ENCODE peak calls at places on chromosomes 12 and 14, in ten cellular contexts. One of them, this sample, is unnamed.

GRCh38 chr14:70193396-70193795 is 4.6 kb upstream of the SLC8A3 start:
- DNase-seq in right lobe of liver: no peak
- DNase-seq in brain microvascular endothelial cell: no peak
- DNase-seq in AG04450: no peak
- DNase-seq in AG10803: no peak
- DNase-seq in body of pancreas: no peak
- DNase-seq in astrocyte of the spinal cord: no peak
- DNase-seq in thyroid gland: no peak
- DNase-seq in ovary: no peak
- DNase-seq in dorsolateral prefrontal cortex: no peak
- DNase-seq in this sample: no peak

GRCh38 chr14:85575617-85575898 is 45.6 kb downstream of the FLRT2 start:
- DNase-seq in AG10803: no peak
- DNase-seq in AG04450: no peak
- DNase-seq in brain microvascular endothelial cell: no peak
- DNase-seq in dorsolateral prefrontal cortex: no peak
- DNase-seq in right lobe of liver: no peak
- DNase-seq in thyroid gland: no peak
- DNase-seq in astrocyte of the spinal cord: no peak
- DNase-seq in body of pancreas: no peak
- DNase-seq in ovary: no peak
- DNase-seq in this sample: no peak

GRCh38 chr14:103880334-103880985 is 33.1 kb upstream of the PPP1R13B start:
- DNase-seq in AG04450: no peak
- DNase-seq in body of pancreas: peak
- DNase-seq in brain microvascular endothelial cell: peak
- DNase-seq in astrocyte of the spinal cord: peak
- DNase-seq in ovary: peak
- DNase-seq in thyroid gland: peak
- DNase-seq in dorsolateral prefrontal cortex: peak
- DNase-seq in right lobe of liver: peak
- DNase-seq in AG10803: peak
- DNase-seq in this sample: peak

GRCh38 chr14:21940887-21941855 is 267.6 kb upstream of the OR4E1 start:
- DNase-seq in AG10803: no peak
- DNase-seq in thyroid gland: peak
- DNase-seq in right lobe of liver: no peak
- DNase-seq in AG04450: no peak
- DNase-seq in astrocyte of the spinal cord: peak
- DNase-seq in brain microvascular endothelial cell: no peak
- DNase-seq in body of pancreas: peak
- DNase-seq in ovary: no peak
- DNase-seq in dorsolateral prefrontal cortex: no peak
- DNase-seq in this sample: peak

GRCh38 chr12:29578731-29579130 is 81.2 kb upstream of the OVCH1 start:
- DNase-seq in AG04450: no peak
- DNase-seq in brain microvascular endothelial cell: no peak
- DNase-seq in AG10803: no peak
- DNase-seq in body of pancreas: no peak
- DNase-seq in dorsolateral prefrontal cortex: no peak
- DNase-seq in right lobe of liver: no peak
- DNase-seq in ovary: no peak
- DNase-seq in astrocyte of the spinal cord: no peak
- DNase-seq in thyroid gland: no peak
- DNase-seq in this sample: no peak

GRCh38 chr12:32230607-32230982 is 123.9 kb downstream of the BICD1 start:
- DNase-seq in body of pancreas: no peak
- DNase-seq in brain microvascular endothelial cell: no peak
- DNase-seq in AG10803: no peak
- DNase-seq in dorsolateral prefrontal cortex: no peak
- DNase-seq in right lobe of liver: no peak
- DNase-seq in astrocyte of the spinal cord: no peak
- DNase-seq in AG04450: no peak
- DNase-seq in thyroid gland: no peak
- DNase-seq in ovary: no peak
- DNase-seq in this sample: no peak

GRCh38 chr12:64780531-64781373 is 21.5 kb upstream of the GNS start:
- DNase-seq in astrocyte of the spinal cord: no peak
- DNase-seq in ovary: peak
- DNase-seq in brain microvascular endothelial cell: no peak
- DNase-seq in thyroid gland: peak
- DNase-seq in AG04450: no peak
- DNase-seq in dorsolateral prefrontal cortex: no peak
- DNase-seq in AG10803: no peak
- DNase-seq in body of pancreas: peak
- DNase-seq in right lobe of liver: peak
- DNase-seq in this sample: no peak

GRCh38 chr12:7695159-7695930 is at the start of gene GDF3:
- DNase-seq in AG04450: no peak
- DNase-seq in thyroid gland: peak
- DNase-seq in right lobe of liver: no peak
- DNase-seq in ovary: no peak
- DNase-seq in AG10803: peak
- DNase-seq in astrocyte of the spinal cord: peak
- DNase-seq in dorsolateral prefrontal cortex: no peak
- DNase-seq in brain microvascular endothelial cell: no peak
- DNase-seq in body of pancreas: peak
- DNase-seq in this sample: peak

GRCh38 chr14:106733771-106734170 is 1207.4 kb downstream of the TMEM121 start:
- DNase-seq in thyroid gland: no peak
- DNase-seq in astrocyte of the spinal cord: no peak
- DNase-seq in body of pancreas: no peak
- DNase-seq in AG10803: no peak
- DNase-seq in dorsolateral prefrontal cortex: no peak
- DNase-seq in brain microvascular endothelial cell: no peak
- DNase-seq in ovary: no peak
- DNase-seq in right lobe of liver: no peak
- DNase-seq in AG04450: no peak
- DNase-seq in this sample: no peak

GRCh38 chr14:72545411-72546311 is 348.2 kb downstream of the DPF3 start:
- DNase-seq in thyroid gland: no peak
- DNase-seq in AG04450: no peak
- DNase-seq in brain microvascular endothelial cell: no peak
- DNase-seq in dorsolateral prefrontal cortex: no peak
- DNase-seq in right lobe of liver: peak
- DNase-seq in ovary: no peak
- DNase-seq in body of pancreas: no peak
- DNase-seq in astrocyte of the spinal cord: no peak
- DNase-seq in AG10803: no peak
- DNase-seq in this sample: no peak

GRCh38 chr12:101116911-101117310 is 93.1 kb downstream of the SLC5A8 start:
- DNase-seq in right lobe of liver: no peak
- DNase-seq in body of pancreas: no peak
- DNase-seq in astrocyte of the spinal cord: no peak
- DNase-seq in dorsolateral prefrontal cortex: no peak
- DNase-seq in brain microvascular endothelial cell: no peak
- DNase-seq in AG04450: no peak
- DNase-seq in thyroid gland: peak
- DNase-seq in ovary: no peak
- DNase-seq in AG10803: no peak
- DNase-seq in this sample: no peak

GRCh38 chr12:105427883-105428282 is 97.4 kb downstream of the C12orf75 start:
- DNase-seq in body of pancreas: no peak
- DNase-seq in dorsolateral prefrontal cortex: no peak
- DNase-seq in astrocyte of the spinal cord: peak
- DNase-seq in right lobe of liver: no peak
- DNase-seq in AG10803: peak
- DNase-seq in AG04450: no peak
- DNase-seq in brain microvascular endothelial cell: peak
- DNase-seq in ovary: no peak
- DNase-seq in thyroid gland: no peak
- DNase-seq in this sample: peak

GRCh38 chr12:51217968-51218606 is at the start of gene POU6F1:
- DNase-seq in thyroid gland: peak
- DNase-seq in AG10803: peak
- DNase-seq in astrocyte of the spinal cord: peak
- DNase-seq in ovary: peak
- DNase-seq in body of pancreas: peak
- DNase-seq in brain microvascular endothelial cell: peak
- DNase-seq in right lobe of liver: peak
- DNase-seq in dorsolateral prefrontal cortex: peak
- DNase-seq in AG04450: peak
- DNase-seq in this sample: peak

GRCh38 chr14:41606249-41607118 is at the start of gene LRFN5:
- DNase-seq in body of pancreas: no peak
- DNase-seq in AG10803: peak
- DNase-seq in AG04450: no peak
- DNase-seq in brain microvascular endothelial cell: no peak
- DNase-seq in ovary: peak
- DNase-seq in dorsolateral prefrontal cortex: peak
- DNase-seq in right lobe of liver: no peak
- DNase-seq in astrocyte of the spinal cord: peak
- DNase-seq in thyroid gland: peak
- DNase-seq in this sample: peak

DNA sequence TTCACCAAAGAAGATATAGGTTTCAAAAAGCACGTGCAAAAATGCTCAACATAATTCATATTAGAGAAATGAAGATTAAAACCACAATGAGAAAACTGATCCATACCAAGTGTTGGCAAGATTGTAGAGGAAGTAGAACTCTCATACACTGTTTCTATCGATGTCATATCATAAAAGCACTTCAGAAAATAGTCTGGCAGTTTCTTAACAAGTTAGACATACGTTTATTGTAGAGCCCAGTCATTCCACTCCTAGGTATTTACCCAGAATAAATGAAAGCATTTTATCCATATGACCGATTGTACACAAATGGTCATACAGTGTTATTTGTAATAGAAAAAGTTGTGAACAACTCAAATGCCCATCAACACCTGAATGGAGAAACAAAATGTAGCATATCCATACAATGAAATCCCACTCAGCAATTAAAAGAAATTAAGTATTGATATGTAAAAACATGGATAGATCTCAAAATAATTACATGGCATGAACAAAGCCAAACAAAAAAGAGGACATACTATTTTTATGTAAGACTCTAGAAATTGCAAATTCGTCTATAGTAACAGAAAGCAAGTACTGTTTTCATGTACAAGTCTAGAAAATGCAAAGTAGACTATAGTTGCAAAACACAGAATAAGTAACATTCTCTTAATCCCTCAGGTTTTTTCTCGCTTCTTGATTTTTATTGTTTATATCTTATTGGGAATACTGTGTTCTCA is 41.0 kb downstream of the USP15 start:
- DNase-seq in right lobe of liver: no peak
- DNase-seq in AG04450: no peak
- DNase-seq in ovary: no peak
- DNase-seq in astrocyte of the spinal cord: no peak
- DNase-seq in thyroid gland: no peak
- DNase-seq in brain microvascular endothelial cell: no peak
- DNase-seq in AG10803: no peak
- DNase-seq in body of pancreas: no peak
- DNase-seq in dorsolateral prefrontal cortex: no peak
- DNase-seq in this sample: no peak
- TF ChIP-seq CTCF in right lobe of liver: no peak
- TF ChIP-seq CTCF in AG04450: no peak
- TF ChIP-seq CTCF in ovary: no peak
- TF ChIP-seq CTCF in astrocyte of the spinal cord: no peak
- TF ChIP-seq CTCF in thyroid gland: no peak
- TF ChIP-seq CTCF in brain microvascular endothelial cell: no peak
- TF ChIP-seq CTCF in AG10803: no peak
- TF ChIP-seq CTCF in body of pancreas: no peak
- TF ChIP-seq CTCF in dorsolateral prefrontal cortex: no peak
- TF ChIP-seq CTCF in this sample: no peak

GRCh38 chr12:91194500-91194899 is 11.9 kb upstream of the DCN start:
- DNase-seq in right lobe of liver: no peak
- DNase-seq in AG10803: peak
- DNase-seq in ovary: no peak
- DNase-seq in thyroid gland: no peak
- DNase-seq in brain microvascular endothelial cell: no peak
- DNase-seq in AG04450: no peak
- DNase-seq in astrocyte of the spinal cord: peak
- DNase-seq in dorsolateral prefrontal cortex: no peak
- DNase-seq in body of pancreas: no peak
- DNase-seq in this sample: peak

GRCh38 chr12:91186189-91186588 is 3.6 kb upstream of the DCN start:
- DNase-seq in AG04450: no peak
- DNase-seq in thyroid gland: no peak
- DNase-seq in ovary: no peak
- DNase-seq in right lobe of liver: no peak
- DNase-seq in brain microvascular endothelial cell: no peak
- DNase-seq in astrocyte of the spinal cord: no peak
- DNase-seq in AG10803: no peak
- DNase-seq in dorsolateral prefrontal cortex: no peak
- DNase-seq in body of pancreas: no peak
- DNase-seq in this sample: no peak

GRCh38 chr12:91185437-91185836 is 2.8 kb upstream of the DCN start:
- DNase-seq in brain microvascular endothelial cell: no peak
- DNase-seq in AG04450: no peak
- DNase-seq in body of pancreas: no peak
- DNase-seq in dorsolateral prefrontal cortex: no peak
- DNase-seq in AG10803: no peak
- DNase-seq in astrocyte of the spinal cord: no peak
- DNase-seq in ovary: no peak
- DNase-seq in thyroid gland: no peak
- DNase-seq in right lobe of liver: no peak
- DNase-seq in this sample: no peak

GRCh38 chr12:91191516-91192111 is 9.0 kb upstream of the DCN start:
- DNase-seq in AG04450: no peak
- DNase-seq in right lobe of liver: no peak
- DNase-seq in ovary: no peak
- DNase-seq in brain microvascular endothelial cell: no peak
- DNase-seq in astrocyte of the spinal cord: no peak
- DNase-seq in AG10803: no peak
- DNase-seq in body of pancreas: no peak
- DNase-seq in thyroid gland: peak
- DNase-seq in dorsolateral prefrontal cortex: no peak
- DNase-seq in this sample: no peak

GRCh38 chr12:91189526-91189925 is 6.9 kb upstream of the DCN start:
- DNase-seq in AG04450: no peak
- DNase-seq in astrocyte of the spinal cord: peak
- DNase-seq in dorsolateral prefrontal cortex: no peak
- DNase-seq in body of pancreas: no peak
- DNase-seq in ovary: no peak
- DNase-seq in right lobe of liver: no peak
- DNase-seq in AG10803: peak
- DNase-seq in brain microvascular endothelial cell: no peak
- DNase-seq in thyroid gland: no peak
- DNase-seq in this sample: peak
- H3K4me3 ChIP-seq in AG04450: no peak
- H3K4me3 ChIP-seq in astrocyte of the spinal cord: no peak
- H3K4me3 ChIP-seq in dorsolateral prefrontal cortex: no peak
- H3K4me3 ChIP-seq in body of pancreas: no peak
- H3K4me3 ChIP-seq in ovary: no peak
- H3K4me3 ChIP-seq in right lobe of liver: no peak
- H3K4me3 ChIP-seq in AG10803: no peak
- H3K4me3 ChIP-seq in brain microvascular endothelial cell: no peak
- H3K4me3 ChIP-seq in thyroid gland: no peak
- H3K4me3 ChIP-seq in this sample: no peak

GRCh38 chr12:112524676-112525425 is 106.1 kb downstream of the PTPN11 start:
- DNase-seq in right lobe of liver: no peak
- DNase-seq in astrocyte of the spinal cord: peak
- DNase-seq in ovary: no peak
- DNase-seq in AG04450: no peak
- DNase-seq in body of pancreas: no peak
- DNase-seq in brain microvascular endothelial cell: peak
- DNase-seq in dorsolateral prefrontal cortex: no peak
- DNase-seq in AG10803: peak
- DNase-seq in thyroid gland: no peak
- DNase-seq in this sample: peak
- TF ChIP-seq CTCF in right lobe of liver: no peak
- TF ChIP-seq CTCF in astrocyte of the spinal cord: peak
- TF ChIP-seq CTCF in ovary: no peak
- TF ChIP-seq CTCF in AG04450: peak
- TF ChIP-seq CTCF in body of pancreas: no peak
- TF ChIP-seq CTCF in brain microvascular endothelial cell: peak
- TF ChIP-seq CTCF in dorsolateral prefrontal cortex: no peak
- TF ChIP-seq CTCF in AG10803: no peak
- TF ChIP-seq CTCF in thyroid gland: no peak
- TF ChIP-seq CTCF in this sample: peak

GRCh38 chr12:122860854-122861585 is 25.8 kb downstream of the HIP1R start:
- DNase-seq in brain microvascular endothelial cell: no peak
- DNase-seq in AG04450: no peak
- DNase-seq in ovary: no peak
- DNase-seq in right lobe of liver: no peak
- DNase-seq in thyroid gland: no peak
- DNase-seq in body of pancreas: no peak
- DNase-seq in dorsolateral prefrontal cortex: no peak
- DNase-seq in astrocyte of the spinal cord: no peak
- DNase-seq in AG10803: no peak
- DNase-seq in this sample: no peak
- H3K4me3 ChIP-seq in brain microvascular endothelial cell: no peak
- H3K4me3 ChIP-seq in AG04450: no peak
- H3K4me3 ChIP-seq in ovary: no peak
- H3K4me3 ChIP-seq in right lobe of liver: no peak
- H3K4me3 ChIP-seq in thyroid gland: no peak
- H3K4me3 ChIP-seq in body of pancreas: no peak
- H3K4me3 ChIP-seq in dorsolateral prefrontal cortex: no peak
- H3K4me3 ChIP-seq in astrocyte of the spinal cord: no peak
- H3K4me3 ChIP-seq in AG10803: no peak
- H3K4me3 ChIP-seq in this sample: no peak

This sample was measured in cardiac fibroblast.